ENCODE peak calls at places on chromosomes 1 and 21, in ten cellular contexts. V is GOT3; M is GM03348; Z is H54; G is NCI-H526 treated with DMSO at 0.1 percent for 48 hours; O is AG09309; J is stimulated activated CD4-positive, alpha-beta T cell treated with anti-CD3 and anti-CD28 coated beads, Interleukin-1b, Interleukin-23, amount 100 ng/mL, for 4 hours; W is HuH-7; Q is activated naive CD8-positive, alpha-beta T cell treated with anti-CD3 and anti-CD28 coated beads, Interleukin-2, amount 50 U/mL, for 24 hours; U is NCI-H510A treated with DMSO at 0.1 percent for 48 hours. E is an unnamed sample.

GRCh38 chr21:45942755-45943629 is 38.6 kb upstream of the COL6A1 start:
- DNase-seq in O (no peak), Z (no peak), Q (no peak), G (no peak), U (no peak), J (no peak), W (no peak), V (no peak), M (no peak), E (no peak)

GRCh38 chr1:46585312-46585711 is 18.8 kb downstream of the MKNK1 start:
- DNase-seq in G (no peak), W (no peak), J (no peak), Z (no peak), O (no peak), U (no peak), M (no peak), V (no peak), Q (no peak), E (no peak)

GRCh38 chr1:44613932-44614331 is 60.3 kb downstream of the TMEM53 start:
- DNase-seq in G (no peak), Q (no peak), Z (no peak), J (no peak), U (no peak), V (no peak), M (no peak), O (no peak), W (no peak), E (no peak)

GRCh38 chr1:23116921-23117699 is 51.5 kb downstream of the LUZP1 start:
- DNase-seq in W (no peak), Q (no peak), J (no peak), U (no peak), V (no peak), O (no peak), G (no peak), Z (no peak), M (no peak), E (no peak)

GRCh38 chr21:38824124-38824822 is 18.5 kb downstream of the ETS2 start:
- DNase-seq in M (peak; percentile 48), V (no peak), W (peak; percentile 60), O (no peak), Q (no peak), G (no peak), Z (no peak), J (no peak), U (no peak), E (no peak)

GRCh38 chr1:1678581-1679380 is 13.8 kb downstream of the SLC35E2B start:
- DNase-seq in O (no peak), V (no peak), M (no peak), Z (no peak), Q (peak; percentile 47), G (no peak), W (peak; percentile 56), J (no peak), U (no peak), E (no peak)

GRCh38 chr1:230204852-230205251 is 137.8 kb downstream of the GALNT2 start:
- DNase-seq in Z (no peak), J (no peak), W (no peak), U (peak; percentile 35), O (no peak), M (no peak), Q (no peak), V (no peak), G (no peak), E (no peak)

GRCh38 chr1:209402697-209403096 is 180.8 kb upstream of the CAMK1G start:
- DNase-seq in V (no peak), Z (no peak), M (no peak), O (no peak), J (no peak), Q (no peak), G (no peak), U (no peak), W (no peak), E (no peak)

GRCh38 chr21:36473203-36473602 is 6.7 kb downstream of the CLDN14 start:
- DNase-seq in Z (no peak), O (no peak), V (no peak), Q (no peak), M (no peak), W (no peak), G (no peak), J (no peak), U (no peak), E (no peak)

GRCh38 chr1:3837685-3838084 is 19.3 kb downstream of the CEP104 start:
- DNase-seq in O (no peak), G (no peak), Z (no peak), M (no peak), V (no peak), U (no peak), Q (no peak), J (no peak), W (no peak), E (no peak)

GRCh38 chr21:44958471-44959191 is 18.8 kb downstream of the SLX9 start:
- DNase-seq in J (no peak), W (no peak), V (peak; percentile 62), Q (no peak), Z (peak; percentile 82), M (peak; percentile 91), O (peak; percentile 40), G (no peak), U (no peak), E (no peak)

E was measured in cortex of kidney.